ENCODE peak calls at places on chromosomes 13 and 19, in four cellular contexts. J is cardiac muscle cell; S is CD8-positive, alpha-beta memory T cell; M is ovary. Y is an unnamed sample. For H3K9me3, the result is how much of the 10 kb centered on the place peaks cover.

GRCh38 chr19:18762125-18763023 is 28.7 kb downstream of the COMP start:
- DNase-seq in J (peak), M (peak), S (no peak), Y (no peak)

GRCh38 chr13:113846639-113847318 is 17.1 kb downstream of the GAS6 start:
- DNase-seq in M (peak), S (no peak), J (no peak), Y (peak)

GRCh38 chr19:17658666-17659065 is 29.5 kb downstream of the UNC13A start:
- DNase-seq in J (peak), M (no peak), S (no peak), Y (no peak)

GRCh38 chr13:98143157-98143553 is 261 bp downstream of the FARP1 start:
- DNase-seq in S (no peak), M (no peak), J (no peak), Y (no peak)

GRCh38 chr19:39595950-39596349 is 6.4 kb upstream of the LGALS13 start:
- DNase-seq in J (no peak), M (no peak), S (no peak), Y (no peak)

GRCh38 chr19:12769689-12770088 is 5.7 kb downstream of the HOOK2 start:
- DNase-seq in M (no peak), S (peak), J (no peak), Y (no peak)

GRCh38 chr19:39671739-39672363 is 16.1 kb downstream of the LGALS16 start:
- DNase-seq in S (peak), M (no peak), J (peak), Y (no peak)

GRCh38 chr13:107832521-107833095 is 382.7 kb downstream of the LIG4 start:
- DNase-seq in M (no peak), J (peak), S (no peak), Y (no peak)

GRCh38 chr13:94559201-94559795 is 36.7 kb downstream of the TGDS start:
- DNase-seq in S (no peak), J (no peak), M (no peak), Y (no peak)

GRCh38 chr13:40458283-40459031 is 208.0 kb downstream of the FOXO1 start:
- DNase-seq in S (no peak), J (no peak), M (no peak), Y (no peak)

GRCh38 chr13:106098778-106099177 is 436.7 kb downstream of the EFNB2 start:
- DNase-seq in M (no peak), J (no peak), S (no peak), Y (no peak)

GRCh38 chr13:60627071-60627686 is 230.2 kb downstream of the TDRD3 start:
- DNase-seq in J (peak), M (no peak), S (no peak), Y (no peak)

GRCh38 chr13:24694907-24695306 is 14.7 kb downstream of the ATP12A start:
- DNase-seq in S (no peak), M (no peak), J (no peak), Y (no peak)

GRCh38 chr19:7618771-7619510 is 10.4 kb downstream of the XAB2 start:
- DNase-seq in S (no peak), M (no peak), J (no peak), Y (no peak)

GRCh38 chr13:51478418-51479198 is 25.8 kb upstream of the INTS6 start:
- DNase-seq in S (no peak), M (no peak), J (no peak), Y (no peak)

GRCh38 chr13:53060840-53061485 is 32.4 kb downstream of the OLFM4 start:
- DNase-seq in S (no peak), J (no peak), M (no peak), Y (no peak)

GRCh38 chr13:113429608-113429985 is 23.7 kb downstream of the ADPRHL1 start:
- DNase-seq in S (no peak), J (no peak), M (no peak), Y (no peak)

GRCh38 chr13:97067342-97067895 is 73.1 kb upstream of the OXGR1 start:
- DNase-seq in S (no peak), M (no peak), J (peak), Y (no peak)

GRCh38 chr19:30105723-30106122 is 163.7 kb downstream of the URI1 start:
- DNase-seq in J (no peak), M (no peak), S (no peak), Y (no peak)

GRCh38 chr13:26011996-26012688 is 39.7 kb downstream of the SHISA2 start:
- DNase-seq in J (peak), M (no peak), S (peak), Y (no peak)

GRCh38 chr19:17946965-17947784 is 14.4 kb downstream of the CCDC124 start:
- DNase-seq in M (no peak), J (no peak), S (peak), Y (no peak)

GRCh38 chr19:50281491-50281890 is 47.7 kb downstream of the KCNC3 start:
- DNase-seq in J (no peak), M (no peak), S (no peak), Y (no peak)

GRCh38 chr13:109945206-109945960 is 159.0 kb upstream of the IRS2 start:
- DNase-seq in S (no peak), J (peak), M (no peak), Y (no peak)

GRCh38 chr13:98731038-98731437 is 21.4 kb downstream of the SLC15A1 start:
- DNase-seq in M (no peak), J (no peak), S (no peak), Y (no peak)

GRCh38 chr13:40063743-40064142 is 408.3 kb downstream of the COG6 start:
- DNase-seq in J (peak), S (no peak), M (no peak), Y (no peak)

GRCh38 chr13:32136061-32136460 is 104.5 kb downstream of the FRY start:
- DNase-seq in S (no peak), J (no peak), M (no peak), Y (no peak)

GRCh38 chr13:32134241-32134801 is 102.7 kb downstream of the FRY start:
- DNase-seq in M (no peak), J (no peak), S (no peak), Y (no peak)

GRCh38 chr13:32135655-32136054 is 104.1 kb downstream of the FRY start:
- DNase-seq in J (no peak), M (no peak), S (no peak), Y (no peak)

GRCh38 chr13:32136716-32137115 is 105.1 kb downstream of the FRY start:
- DNase-seq in M (no peak), J (no peak), S (no peak), Y (no peak)

GRCh38 chr13:32134991-32135390 is 103.4 kb downstream of the FRY start:
- DNase-seq in J (no peak), M (no peak), S (no peak), Y (no peak)
- H3K9me3 ChIP-seq in J (under half), M (under half), S (under half), Y (under half)

DNA sequence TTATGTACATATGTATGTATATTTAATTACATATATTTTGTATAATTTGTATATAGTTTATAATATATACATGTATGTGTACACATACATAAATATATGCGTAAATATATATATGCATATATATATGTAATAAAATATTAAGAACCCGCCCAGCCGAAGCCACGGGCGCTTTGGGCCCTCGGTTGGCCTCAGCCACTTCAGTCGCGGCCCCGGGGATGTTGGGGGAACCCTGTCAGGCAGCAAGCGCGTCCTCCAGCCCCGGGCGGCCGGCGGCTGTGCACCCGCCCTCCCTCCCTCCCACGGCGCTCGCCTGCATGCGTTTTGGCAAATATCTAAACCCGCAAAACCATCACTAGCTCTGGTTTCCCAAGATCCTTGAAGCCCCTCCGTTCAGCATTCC is 7.9 kb upstream of the ZNF606 start:
- DNase-seq in S (no peak), M (no peak), J (no peak), Y (no peak)
- H3K9me3 ChIP-seq in S (under half), M (under half), J (under half), Y (under half)

GRCh38 chr19:35168261-35168660 is 13.7 kb downstream of the FXYD5 start:
- DNase-seq in J (no peak), S (no peak), M (no peak), Y (no peak)

GRCh38 chr19:35167251-35168119 is 12.9 kb downstream of the FXYD5 start:
- DNase-seq in M (no peak), S (no peak), J (no peak), Y (peak)

GRCh38 chr19:35164418-35164817 is 9.9 kb downstream of the FXYD5 start:
- DNase-seq in M (no peak), S (no peak), J (no peak), Y (no peak)

GRCh38 chr19:35165200-35166058 is 10.9 kb downstream of the FXYD5 start:
- DNase-seq in S (no peak), J (no peak), M (no peak), Y (peak)

GRCh38 chr19:35166100-35167063 is 11.8 kb downstream of the FXYD5 start:
- DNase-seq in S (no peak), J (no peak), M (no peak), Y (peak)
- H3K9me3 ChIP-seq in S (under half), J (under half), M (under half), Y (under half)

GRCh38 chr19:56601375-56601774 is 6.3 kb downstream of the ZNF71 start:
- DNase-seq in S (no peak), M (no peak), J (no peak), Y (no peak)
- H3K9me3 ChIP-seq in S (under half), M (under half), J (under half), Y (under half)

DNA sequence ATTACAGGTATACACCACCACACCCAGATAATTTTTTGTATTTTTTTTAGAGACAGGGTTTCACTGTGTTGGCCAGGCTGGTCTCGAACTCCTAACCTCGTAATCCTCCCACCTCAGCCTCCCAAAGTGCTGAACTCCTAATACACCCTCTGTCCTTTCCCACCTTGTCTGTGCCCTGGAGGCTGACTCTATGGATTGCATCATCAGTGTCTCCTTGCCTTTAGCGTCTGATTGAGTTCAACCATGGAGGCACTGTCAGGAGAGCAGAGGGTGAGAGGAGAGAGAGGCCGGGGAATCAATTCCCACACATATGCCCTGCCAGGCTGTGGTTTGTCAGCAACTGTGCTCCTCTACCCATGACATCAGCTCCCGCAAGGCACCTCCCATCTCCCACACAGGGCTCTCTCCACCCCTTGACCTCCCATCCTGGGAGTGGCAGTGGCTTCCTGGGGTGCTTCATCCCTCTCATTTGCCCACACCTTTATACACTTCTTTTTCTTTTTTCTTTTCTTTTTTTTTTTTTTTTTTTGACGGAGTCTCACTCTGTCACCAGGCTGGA is 12.6 kb upstream of the LILRB4 start:
- DNase-seq in J (no peak), S (no peak), M (no peak), Y (no peak)
- H3K9me3 ChIP-seq in J (under half), S (under half), M (under half), Y (under half)

GRCh38 chr19:56681702-56682101 is 10.1 kb upstream of the ZNF835 start:
- DNase-seq in J (no peak), M (no peak), S (no peak), Y (no peak)
- H3K9me3 ChIP-seq in J (under half), M (under half), S (under half), Y (under half)

GRCh38 chr19:15198006-15198356 is 2.8 kb downstream of the NOTCH3 start:
- DNase-seq in S (no peak), J (no peak), M (no peak), Y (no peak)
- H3K9me3 ChIP-seq in S (under half), J (under half), M (under half), Y (under half)

Y was measured in suprapubic skin.